ENCODE peak calls at places on chromosome 1, in nine cellular contexts. K, F, O, Y, T, C, H, P and J are unnamed samples.

GRCh38 chr1:26021647-26022403 is at the start of gene EXTL1:
- DNase-seq in K (peak), F (no peak), O (no peak), Y (no peak), T (no peak), C (no peak), H (no peak), P (peak), J (no peak)

GRCh38 chr1:30863955-30864604 is 44.5 kb downstream of the SDC3 start:
- DNase-seq in K (no peak), F (no peak), O (no peak), Y (no peak), T (no peak), C (no peak), H (no peak), P (no peak), J (no peak)

GRCh38 chr1:87888456-87888855 is 559.8 kb downstream of the LMO4 start:
- DNase-seq in K (no peak), F (no peak), O (no peak), Y (no peak), T (peak), C (no peak), H (no peak), P (no peak), J (no peak)

GRCh38 chr1:221858758-221859157 is 116.9 kb upstream of the DUSP10 start:
- DNase-seq in K (no peak), F (no peak), O (peak), Y (peak), T (no peak), C (no peak), H (no peak), P (no peak), J (no peak)

GRCh38 chr1:224076407-224076806 is 37.5 kb upstream of the FBXO28 start:
- DNase-seq in K (no peak), F (no peak), O (no peak), Y (no peak), T (no peak), C (no peak), H (no peak), P (no peak), J (no peak)

GRCh38 chr1:111234866-111235265 is 7.4 kb downstream of the CHI3L2 start:
- DNase-seq in K (no peak), F (no peak), O (peak), Y (peak), T (no peak), C (no peak), H (no peak), P (no peak), J (no peak)

GRCh38 chr1:5513891-5514515 is 478.2 kb downstream of the NPHP4 start:
- DNase-seq in K (no peak), F (no peak), O (no peak), Y (peak), T (no peak), C (no peak), H (no peak), P (no peak), J (no peak)

GRCh38 chr1:232344791-232345399 is 285.0 kb downstream of the SIPA1L2 start:
- DNase-seq in K (no peak), F (no peak), O (no peak), Y (no peak), T (no peak), C (no peak), H (no peak), P (no peak), J (no peak)

GRCh38 chr1:169529068-169529642 is 43.4 kb upstream of the SLC19A2 start:
- DNase-seq in K (no peak), F (no peak), O (no peak), Y (no peak), T (no peak), C (peak), H (no peak), P (no peak), J (no peak)